ENCODE peak calls at places on chromosomes 2 and 18, in seven cellular contexts. Q is neuronal stem cell, N is kidney, O is MM.1S, Y is NT2/D1, E is GM23248, X is mesendoderm. L is an unnamed sample.

GRCh38 chr2:100752628-100753333 is 67.2 kb upstream of the NPAS2 start:
- DNase-seq in Q (no peak), N (no peak), X (no peak), Y (no peak), O (no peak), E (peak; percentile 89), L (no peak)

GRCh38 chr2:33526132-33526531 is 49.7 kb downstream of the RASGRP3 start:
- DNase-seq in Y (no peak), X (no peak), Q (no peak), N (no peak), E (peak; percentile 35), O (no peak), L (no peak)

GRCh38 chr2:136116111-136116812 is 1.7 kb downstream of the CXCR4 start:
- DNase-seq in X (peak; percentile 73), N (peak; percentile 87), Y (no peak), O (peak; percentile 51), Q (peak; percentile 39), E (peak; percentile 6), L (peak; percentile 61)

GRCh38 chr2:195382186-195382585 is 274.8 kb upstream of the SLC39A10 start:
- DNase-seq in O (no peak), X (no peak), N (no peak), E (no peak), Q (no peak), Y (no peak), L (no peak)

GRCh38 chr2:98730851-98731708 is at the start of gene MGAT4A:
- DNase-seq in Q (peak; percentile 62), E (peak; percentile 54), O (peak; percentile 79), Y (no peak), X (peak; percentile 46), N (peak; percentile 93), L (peak; percentile 83)

GRCh38 chr18:63208676-63209075 is 110.9 kb downstream of the BCL2 start:
- DNase-seq in O (no peak), E (no peak), X (no peak), Y (no peak), N (no peak), Q (no peak), L (no peak)

GRCh38 chr2:151176661-151177060 is 85.0 kb downstream of the RBM43 start:
- DNase-seq in O (no peak), Y (no peak), E (no peak), N (no peak), Q (no peak), X (peak; percentile 29), L (no peak)

GRCh38 chr2:27078267-27079194 is at the start of gene EMILIN1:
- DNase-seq in Y (no peak), Q (no peak), O (no peak), X (peak; percentile 19), E (peak; percentile 96), N (peak; percentile 97), L (peak; percentile 68)

GRCh38 chr2:208069186-208069585 is 43.9 kb upstream of the PLEKHM3 start:
- DNase-seq in Q (no peak), N (no peak), X (no peak), Y (no peak), O (no peak), E (peak; percentile 75), L (no peak)

GRCh38 chr2:204923957-204924356 is 378.7 kb downstream of the PARD3B start:
- DNase-seq in O (no peak), Y (no peak), E (no peak), Q (no peak), X (no peak), N (no peak), L (no peak)

GRCh38 chr2:45992021-45992745 is 305.0 kb upstream of the EPAS1 start:
- DNase-seq in X (peak; percentile 33), Y (no peak), E (peak; percentile 93), N (peak; percentile 63), O (no peak), Q (no peak), L (peak; percentile 84)

GRCh38 chr2:46990231-46990588 is 74.6 kb upstream of the MCFD2 start:
- DNase-seq in N (no peak), Y (no peak), Q (no peak), O (no peak), E (no peak), X (no peak), L (no peak)

GRCh38 chr18:42242758-42243157 is 287.7 kb downstream of the PIK3C3 start:
- DNase-seq in E (no peak), X (no peak), N (no peak), Q (no peak), Y (no peak), O (no peak), L (no peak)
- H3K9ac ChIP-seq in E (no peak overlapping the region), X (no peak overlapping the region), N (no peak overlapping the region), Q (no peak overlapping the region), Y (no peak overlapping the region), O (no peak overlapping the region), L (no peak overlapping the region)

GRCh38 chr2:62537814-62538213 is 31.8 kb upstream of the TMEM17 start:
- DNase-seq in E (no peak), O (no peak), X (no peak), Q (no peak), N (no peak), Y (no peak), L (no peak)
- H3K9ac ChIP-seq in E (no peak overlapping the region), O (no peak overlapping the region), X (no peak overlapping the region), Q (no peak overlapping the region), N (no peak overlapping the region), Y (no peak overlapping the region), L (no peak overlapping the region)

GRCh38 chr2:20212459-20212870 is 12.5 kb downstream of the SDC1 start:
- DNase-seq in X (peak; percentile 57), Y (no peak), E (no peak), N (peak; percentile 80), Q (no peak), O (peak; percentile 87), L (no peak)
- H3K9ac ChIP-seq in X (peak overlapping the region; percentile 19), Y (no peak overlapping the region), E (no peak overlapping the region), N (peak overlapping the region; percentile 34), Q (no peak overlapping the region), O (peak overlapping the region; percentile 92), L (peak overlapping the region; percentile 56)

GRCh38 chr2:32012872-32013271 is 2.1 kb upstream of the MEMO1 start:
- DNase-seq in Q (no peak), N (no peak), E (no peak), Y (no peak), X (no peak), O (no peak), L (no peak)

GRCh38 chr2:32008811-32009478 is 1.9 kb downstream of the MEMO1 start:
- DNase-seq in N (no peak), Q (peak; percentile 14), X (no peak), E (peak; percentile 59), Y (no peak), O (peak; percentile 51), L (peak; percentile 34)

GRCh38 chr2:32010670-32011565 is at the start of gene MEMO1:
- DNase-seq in X (peak; percentile 98), O (peak; percentile 96), Y (peak; percentile 91), N (peak; percentile 98), Q (peak; percentile 90), E (peak; percentile 96), L (peak; percentile 95)

GRCh38 chr2:32009479-32010256 is 1.1 kb downstream of the MEMO1 start:
- DNase-seq in O (peak; percentile 34), N (peak; percentile 85), Q (peak; percentile 4), X (peak; percentile 53), Y (no peak), E (peak; percentile 72), L (peak; percentile 41)

DNA sequence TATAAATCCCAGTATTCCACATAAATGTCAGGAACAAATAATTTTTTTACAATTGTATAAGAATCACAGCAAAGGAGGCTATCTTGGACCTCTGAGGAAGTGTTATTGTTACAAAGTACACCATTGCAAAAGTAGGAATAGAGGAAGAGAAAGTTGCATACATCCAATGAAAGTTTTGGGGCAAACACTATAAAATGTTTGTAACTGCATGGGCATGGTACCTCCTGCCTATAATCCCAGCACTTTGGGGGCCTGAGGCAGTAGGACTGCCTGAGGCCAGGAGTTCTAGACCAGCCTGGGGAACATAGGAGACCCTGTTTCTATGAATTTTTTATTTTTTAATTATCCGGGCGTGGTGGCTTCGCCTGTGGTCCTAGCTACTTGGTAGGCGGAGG is 755 bp upstream of the MEMO1 start:
- DNase-seq in Y (no peak), E (peak; percentile 21), Q (no peak), N (no peak), X (no peak), O (peak; percentile 20), L (no peak)
- H3K9ac ChIP-seq in Y (peak overlapping the region; percentile 85), E (peak overlapping the region; percentile 79), Q (no peak overlapping the region), N (peak overlapping the region; percentile 30), X (peak overlapping the region; percentile 73), O (peak overlapping the region; percentile 66), L (peak overlapping the region; percentile 94)

DNA sequence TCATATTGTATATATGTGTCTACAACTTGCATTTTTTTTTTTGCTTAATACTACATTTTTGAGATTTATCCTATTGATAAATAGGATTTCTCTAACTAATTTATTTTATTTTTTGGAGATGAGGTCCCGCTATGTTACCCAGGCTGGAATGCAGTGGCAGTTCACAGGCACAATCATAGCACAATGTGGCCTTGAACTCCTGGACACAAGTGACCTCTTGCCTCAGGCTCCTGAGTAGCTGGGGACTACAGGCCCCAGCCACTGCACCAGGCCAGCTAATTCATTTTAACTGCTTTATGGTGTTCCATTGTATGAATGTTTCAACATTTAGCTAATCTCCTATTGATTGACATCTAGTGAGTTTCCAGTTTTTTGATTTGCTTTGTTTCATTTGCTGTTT is 16.8 kb upstream of the CLASP1 start:
- DNase-seq in O (no peak), E (no peak), N (no peak), Y (no peak), X (no peak), Q (no peak), L (no peak)
- H3K9ac ChIP-seq in O (no peak overlapping the region), E (no peak overlapping the region), N (no peak overlapping the region), Y (no peak overlapping the region), X (no peak overlapping the region), Q (no peak overlapping the region), L (no peak overlapping the region)

GRCh38 chr2:220309215-220309614 is 681.8 kb downstream of the SLC4A3 start:
- DNase-seq in Q (no peak), E (no peak), X (no peak), N (no peak), Y (no peak), O (no peak), L (no peak)
- H3K9ac ChIP-seq in Q (no peak overlapping the region), E (no peak overlapping the region), X (no peak overlapping the region), N (no peak overlapping the region), Y (no peak overlapping the region), O (no peak overlapping the region), L (no peak overlapping the region)

DNA sequence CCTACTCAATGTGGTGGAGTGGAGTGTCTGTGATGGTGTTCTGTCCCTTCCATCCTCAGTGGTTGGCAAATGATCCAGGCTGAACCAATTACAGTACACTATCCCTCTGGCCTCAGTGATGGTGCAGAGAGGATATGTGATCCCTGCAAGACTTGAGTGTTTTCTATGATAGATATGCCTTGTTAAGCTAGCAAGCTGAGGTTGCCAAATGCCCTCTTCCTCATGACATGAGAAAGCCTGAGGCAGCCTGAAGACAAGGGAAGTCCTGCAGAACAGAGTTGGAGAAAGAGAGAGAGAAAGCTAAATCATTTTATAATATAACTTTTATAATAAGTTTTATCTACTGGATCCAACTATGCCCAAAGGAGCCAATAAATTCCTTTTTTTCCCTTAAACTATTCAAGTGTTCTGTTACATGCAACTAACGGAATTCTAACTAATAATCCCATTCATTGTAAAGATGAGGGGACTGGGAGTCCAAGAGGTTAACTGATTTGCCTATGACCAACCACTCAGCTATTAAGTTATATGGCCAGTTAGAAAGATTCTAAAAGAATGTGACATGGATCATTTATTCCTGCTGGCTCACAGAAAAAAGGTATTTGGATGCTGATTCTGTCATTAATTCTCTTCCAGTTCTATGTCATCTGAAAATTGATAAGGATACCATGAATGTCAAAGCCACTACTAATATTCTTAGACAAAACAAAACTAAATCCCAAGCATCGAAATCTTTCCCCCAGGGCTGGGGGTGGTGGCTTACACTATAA is 41.4 kb upstream of the GORASP2 start:
- DNase-seq in Y (no peak), Q (no peak), N (no peak), E (peak; percentile 13), O (no peak), X (no peak), L (no peak)
- H3K9ac ChIP-seq in Y (no peak overlapping the region), Q (no peak overlapping the region), N (no peak overlapping the region), E (no peak overlapping the region), O (no peak overlapping the region), X (no peak overlapping the region), L (no peak overlapping the region)

GRCh38 chr18:49174478-49174877 is 223.7 kb upstream of the SMAD7 start:
- DNase-seq in Q (no peak), N (no peak), Y (no peak), X (no peak), O (no peak), E (peak; percentile 98), L (no peak)
- H3K9ac ChIP-seq in Q (no peak overlapping the region), N (no peak overlapping the region), Y (no peak overlapping the region), X (no peak overlapping the region), O (no peak overlapping the region), E (peak overlapping the region; percentile 73), L (no peak overlapping the region)

L was measured in colonic mucosa.